ENCODE peak calls at places on chromosomes 3 and 15, in ten cellular contexts. E, X, D, G, U, Z, H, S, T and M are unnamed samples.

GRCh38 chr3:45064512-45065372 is 38.6 kb downstream of the CLEC3B start:
- DNase-seq in E (no peak), H (no peak), Z (peak; percentile 50), T (no peak), D (peak; percentile 67), U (no peak), G (peak; percentile 82), X (peak; percentile 89), S (no peak), M (no peak)

GRCh38 chr3:190585771-190586630 is 72.1 kb downstream of the IL1RAP start:
- DNase-seq in D (peak; percentile 84), G (peak; percentile 93), H (no peak), T (no peak), U (peak; percentile 56), S (no peak), Z (peak; percentile 54), X (peak; percentile 96), E (peak; percentile 63), M (no peak)

GRCh38 chr15:58221591-58222241 is 83.5 kb downstream of the AQP9 start:
- DNase-seq in X (no peak), D (no peak), S (no peak), T (no peak), H (no peak), U (no peak), Z (no peak), E (peak; percentile 43), G (peak; percentile 61), M (peak; percentile 51)

GRCh38 chr15:82810863-82811421 is 1.5 kb downstream of the WHAMM start:
- DNase-seq in X (peak; percentile 28), G (peak; percentile 10), D (peak; percentile 31), H (no peak), U (no peak), T (no peak), Z (peak; percentile 13), E (no peak), S (no peak), M (peak; percentile 45)

GRCh38 chr3:101643861-101644613 is 32.9 kb downstream of the ZBTB11 start:
- DNase-seq in S (no peak), Z (peak; percentile 8), D (peak; percentile 59), X (peak; percentile 84), H (no peak), U (peak; percentile 4), T (no peak), E (no peak), G (peak; percentile 49), M (no peak)

GRCh38 chr3:45038096-45038455 is 12.0 kb downstream of the CLEC3B start:
- DNase-seq in E (no peak), S (no peak), T (no peak), U (no peak), X (peak; percentile 41), G (no peak), Z (no peak), D (no peak), H (no peak), M (no peak)

GRCh38 chr15:35481992-35482391 is 64.0 kb downstream of the DPH6 start:
- DNase-seq in H (no peak), Z (no peak), D (peak; percentile 80), U (peak; percentile 4), G (peak; percentile 69), X (peak; percentile 97), T (peak; percentile 3), S (no peak), E (peak; percentile 16), M (no peak)

GRCh38 chr3:158936530-158937113 is 134.8 kb downstream of the MFSD1 start:
- DNase-seq in U (no peak), X (peak; percentile 28), D (peak; percentile 2), E (peak; percentile 30), G (no peak), T (no peak), S (no peak), H (no peak), Z (no peak), M (no peak)

GRCh38 chr15:96125681-96126080 is 204.8 kb upstream of the NR2F2 start:
- DNase-seq in D (no peak), E (no peak), T (no peak), U (no peak), S (no peak), Z (no peak), H (no peak), G (peak; percentile 13), X (peak; percentile 55), M (no peak)

GRCh38 chr3:160837394-160837975 is 81.5 kb downstream of the PPM1L start:
- DNase-seq in S (no peak), D (peak; percentile 9), X (no peak), H (no peak), Z (no peak), E (no peak), U (no peak), T (no peak), G (no peak), M (no peak)

GRCh38 chr3:150104564-150104963 is 133.9 kb upstream of the PFN2 start:
- DNase-seq in Z (no peak), G (no peak), T (no peak), E (no peak), H (no peak), S (no peak), U (no peak), X (no peak), D (no peak), M (no peak)

GRCh38 chr3:186340211-186340610 is 21.8 kb downstream of the DGKG start:
- DNase-seq in G (no peak), Z (no peak), X (peak; percentile 37), T (no peak), H (no peak), U (no peak), D (no peak), S (no peak), E (no peak), M (no peak)